ENCODE peak calls at places on chromosomes 13 and 19, in five cellular contexts. E, H, U, V and L are unnamed samples.

GRCh38 chr19:4640247-4641000 is 1.1 kb downstream of the TNFAIP8L1 start:
- DNase-seq in H (no peak), V (no peak), U (no peak), E (no peak), L (no peak)

GRCh38 chr19:41297628-41298326 is 12.2 kb upstream of the CCDC97 start:
- DNase-seq in U (peak), E (no peak), H (no peak), V (no peak), L (peak)

GRCh38 chr19:36054733-36055686 is at the start of gene WDR62:
- DNase-seq in H (peak), E (no peak), V (peak), U (peak), L (peak)

GRCh38 chr13:44136693-44137268 is 236.8 kb upstream of the SERP2 start:
- DNase-seq in E (no peak), V (no peak), U (no peak), H (no peak), L (no peak)

GRCh38 chr19:10189631-10190425 is 4.9 kb downstream of the DNMT1 start:
- DNase-seq in U (no peak), H (no peak), V (no peak), E (no peak), L (no peak)

GRCh38 chr13:110965038-110965754 is 50.3 kb upstream of the ANKRD10 start:
- DNase-seq in U (no peak), E (no peak), H (no peak), V (peak), L (no peak)

GRCh38 chr13:74678308-74678958 is 544.2 kb upstream of the KLF12 start:
- DNase-seq in E (peak), V (no peak), U (no peak), H (no peak), L (no peak)

GRCh38 chr19:57746580-57747471 is at the start of gene ZNF776:
- DNase-seq in E (peak), H (peak), V (peak), U (peak), L (peak)

GRCh38 chr13:40483601-40484000 is 182.8 kb downstream of the FOXO1 start:
- DNase-seq in E (no peak), H (no peak), U (peak), V (no peak), L (no peak)

GRCh38 chr19:17686027-17686511 is 2.1 kb downstream of the UNC13A start:
- DNase-seq in U (no peak), E (no peak), H (no peak), V (no peak), L (no peak)

GRCh38 chr19:34241513-34242337 is 12.6 kb upstream of the GARRE1 start:
- DNase-seq in U (no peak), E (no peak), V (peak), H (no peak), L (no peak)

GRCh38 chr13:113723400-113724015 is 35.5 kb upstream of the TMEM255B start:
- DNase-seq in U (no peak), V (no peak), E (no peak), H (no peak), L (no peak)

GRCh38 chr13:109606404-109607028 is 179.9 kb downstream of the IRS2 start:
- DNase-seq in V (no peak), U (no peak), H (no peak), E (no peak), L (no peak)

GRCh38 chr19:6038634-6039405 is 60.9 kb upstream of the RANBP3 start:
- DNase-seq in V (no peak), H (no peak), E (no peak), U (no peak), L (no peak)

GRCh38 chr19:46963093-46963734 is 56.4 kb upstream of the NPAS1 start:
- DNase-seq in E (peak), V (no peak), U (no peak), H (no peak), L (no peak)

GRCh38 chr13:113656015-113656588 is 1.9 kb downstream of the ATP4B start:
- DNase-seq in V (no peak), E (no peak), H (no peak), U (peak), L (peak)

GRCh38 chr19:12786149-12786870 is 5.0 kb upstream of the JUNB start:
- DNase-seq in U (peak), H (no peak), E (no peak), V (no peak), L (peak)

GRCh38 chr19:1447944-1448343 is 2.0 kb upstream of the APC2 start:
- DNase-seq in U (no peak), H (no peak), V (no peak), E (no peak), L (no peak)

GRCh38 chr19:16067205-16067938 is 8.9 kb upstream of the TPM4 start:
- DNase-seq in U (peak), H (no peak), V (no peak), E (peak), L (peak)

GRCh38 chr13:75372517-75372916 is 109.5 kb downstream of the TBC1D4 start:
- DNase-seq in E (no peak), U (no peak), H (no peak), V (peak), L (no peak)

GRCh38 chr19:51695088-51695487 is 2.0 kb downstream of the SPACA6 start:
- DNase-seq in U (no peak), V (no peak), H (no peak), E (no peak), L (no peak)

GRCh38 chr19:12792853-12793289 is 1.6 kb downstream of the JUNB start:
- DNase-seq in H (no peak), E (no peak), U (no peak), V (no peak), L (no peak)

GRCh38 chr13:99408703-99409000 is 92.6 kb upstream of the TM9SF2 start:
- DNase-seq in U (no peak), V (no peak), E (no peak), H (no peak), L (no peak)

GRCh38 chr13:114228176-114228575 is 6.5 kb upstream of the CDC16 start:
- DNase-seq in U (peak), V (no peak), H (no peak), E (no peak), L (no peak)

GRCh38 chr19:17357724-17358123 is 19.4 kb downstream of the PLVAP start:
- DNase-seq in E (no peak), V (no peak), H (no peak), U (no peak), L (no peak)

GRCh38 chr13:43905435-43906031 is 25.8 kb downstream of the LACC1 start:
- DNase-seq in U (no peak), V (peak), E (peak), H (no peak), L (no peak)